ENCODE peak calls at places on chromosomes 3 and 15, in four cellular contexts. X is endothelial cell of umbilical vein, M is tibial artery, P is right atrium auricular region. U is an unnamed sample.

GRCh38 chr3:136069933-136070332 is 104.4 kb downstream of the PPP2R3A start:
- DNase-seq in M (no peak), P (no peak), X (no peak), U (no peak)

GRCh38 chr3:46700772-46701171 is 420 bp upstream of the TMIE start:
- DNase-seq in P (no peak), M (no peak), X (no peak), U (no peak)

GRCh38 chr15:57887825-57888224 is 177.7 kb downstream of the ALDH1A2 start:
- DNase-seq in P (no peak), M (no peak), X (no peak), U (no peak)

GRCh38 chr3:57112206-57112605 is 51.7 kb downstream of the SPATA12 start:
- DNase-seq in M (no peak), P (no peak), X (no peak), U (no peak)

GRCh38 chr3:158267015-158267414 is 157.1 kb downstream of the RSRC1 start:
- DNase-seq in M (no peak), X (no peak), P (no peak), U (no peak)

GRCh38 chr3:140288575-140288974 is 353.6 kb downstream of the CLSTN2 start:
- DNase-seq in P (no peak), M (no peak), X (no peak), U (no peak)

GRCh38 chr3:14340960-14341708 is 61.3 kb upstream of the SLC6A6 start:
- DNase-seq in X (no peak), P (no peak), M (no peak), U (no peak)

GRCh38 chr3:159766563-159767185 is 222.0 kb upstream of the IL12A start:
- DNase-seq in X (peak; percentile 55), M (no peak), P (no peak), U (peak; percentile 75)

GRCh38 chr3:187020376-187020775 is 90.0 kb downstream of the ST6GAL1 start:
- DNase-seq in P (peak; percentile 7), X (no peak), M (no peak), U (no peak)

DNA sequence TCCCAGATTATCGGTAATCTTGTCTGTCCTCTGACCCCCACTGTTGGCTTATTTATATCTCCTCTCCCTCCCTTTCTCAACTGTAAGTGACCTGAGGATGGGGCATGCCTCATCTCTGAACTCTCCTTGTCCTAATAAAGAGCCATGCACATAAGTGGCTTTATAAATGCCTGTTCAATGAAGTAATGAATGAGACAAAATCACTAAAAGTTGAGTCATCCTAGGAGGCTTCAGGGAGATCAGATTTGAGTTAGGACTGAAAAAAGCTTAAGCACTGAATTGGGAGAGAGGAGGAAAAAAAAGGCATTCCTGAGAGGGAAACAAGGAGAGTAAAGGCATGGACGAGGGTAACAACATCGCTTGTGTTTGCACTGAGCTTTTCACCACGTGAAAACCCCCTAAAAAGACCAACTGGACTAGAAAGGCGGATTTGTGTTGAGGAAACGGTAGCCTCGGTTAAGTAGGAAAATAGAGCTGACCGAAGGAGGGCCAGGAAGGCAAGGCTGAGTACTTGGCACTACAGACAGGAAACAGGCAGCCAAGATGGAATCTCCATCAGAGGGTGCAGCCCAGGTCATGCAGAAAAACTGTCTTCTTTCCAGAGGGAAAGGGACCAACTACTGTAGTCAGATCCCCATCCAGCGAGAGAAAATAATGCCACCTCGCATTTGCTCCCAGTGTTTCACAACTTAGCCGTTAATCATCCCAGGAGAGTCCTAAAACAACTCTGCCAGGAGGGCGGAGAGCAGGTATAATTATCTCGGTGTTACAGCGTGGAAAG is 77.5 kb downstream of the MYO1E start:
- DNase-seq in X (peak; percentile 83), M (peak; percentile 53), P (no peak), U (peak; percentile 76)
- H3K27ac ChIP-seq in X (peak overlapping the region; percentile 89), M (peak overlapping the region; percentile 51), P (peak overlapping the region; percentile 57), U (peak overlapping the region; percentile 88)

GRCh38 chr3:184354121-184354728 is 7.2 kb downstream of the CLCN2 start:
- DNase-seq in X (peak; percentile 37), M (no peak), P (no peak), U (no peak)
- H3K36me3 ChIP-seq in X (peaks cover 3% of the 10 kb centered on the region), M (peaks cover 42% of the 10 kb centered on the region), P (no peaks in the 10 kb centered on the region), U (peaks cover 10% of the 10 kb centered on the region)

GRCh38 chr3:197494366-197495058 is 61.3 kb downstream of the BDH1 start:
- DNase-seq in M (no peak), X (no peak), P (no peak), U (no peak)

GRCh38 chr3:197491478-197491877 is 64.3 kb downstream of the BDH1 start:
- DNase-seq in X (no peak), M (no peak), P (no peak), U (no peak)

GRCh38 chr3:197491923-197492664 is 63.7 kb downstream of the BDH1 start:
- DNase-seq in M (no peak), P (no peak), X (no peak), U (no peak)

GRCh38 chr3:197495059-197495455 is 60.7 kb downstream of the BDH1 start:
- DNase-seq in M (no peak), P (no peak), X (peak; percentile 33), U (no peak)

DNA sequence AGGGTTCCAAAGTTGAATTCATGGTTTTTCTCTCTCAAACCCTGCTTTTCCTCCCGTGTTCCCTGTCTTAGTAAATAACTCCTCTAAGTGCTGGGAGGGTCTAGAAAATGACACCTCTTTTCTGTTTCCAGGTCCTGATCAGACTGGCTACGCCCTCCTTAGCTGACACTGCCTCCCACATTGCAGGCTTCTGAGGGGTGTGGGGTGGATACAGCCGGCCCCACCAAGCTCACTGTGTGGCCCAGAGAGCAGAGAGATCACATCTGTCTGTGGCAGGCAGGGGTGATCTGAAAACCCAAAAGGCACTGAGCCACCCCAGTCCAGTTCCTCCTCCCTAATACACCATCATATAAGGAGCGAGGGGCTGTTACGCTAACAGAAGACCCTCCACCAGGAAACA is 62.7 kb downstream of the BDH1 start:
- DNase-seq in X (no peak), P (no peak), M (no peak), U (no peak)
- H3K27ac ChIP-seq in X (no peak overlapping the region), P (no peak overlapping the region), M (no peak overlapping the region), U (no peak overlapping the region)

DNA sequence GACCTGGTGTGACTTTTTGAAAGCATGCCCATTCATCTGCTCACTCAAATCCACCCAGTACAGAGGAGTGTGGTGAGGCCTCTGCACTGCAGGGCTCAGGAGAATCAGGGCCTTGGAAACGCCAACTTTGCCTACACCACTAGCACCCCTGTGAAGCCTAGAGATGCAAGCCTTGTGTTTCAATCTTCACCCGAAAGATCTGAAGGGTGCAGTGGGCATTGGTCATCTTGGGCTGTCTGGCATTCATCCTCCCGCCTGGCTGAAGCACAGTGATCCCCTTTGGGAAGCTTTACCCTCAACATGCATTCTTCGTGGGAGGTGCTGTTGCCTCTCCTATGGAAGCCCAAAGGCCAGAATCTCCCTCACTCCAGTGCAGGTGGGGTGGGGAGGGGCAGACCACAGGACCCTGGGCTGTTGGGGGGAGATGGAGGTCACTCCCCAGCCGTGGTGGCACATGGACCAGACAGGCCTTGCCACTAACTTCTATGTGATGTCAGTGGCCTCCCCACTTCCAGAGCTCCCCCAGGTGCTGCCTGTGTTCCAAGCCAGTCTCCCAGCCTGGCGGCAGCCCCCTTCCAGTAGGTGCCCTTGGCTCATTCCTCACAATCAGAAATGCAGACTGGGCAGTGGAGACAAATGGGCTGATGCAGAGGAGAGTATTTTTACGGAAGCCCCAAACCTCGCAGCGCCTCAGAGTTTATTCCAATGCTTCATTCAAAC is 92.5 kb downstream of the ADAMTS17 start:
- DNase-seq in X (no peak), M (no peak), P (no peak), U (no peak)
- H3K36me3 ChIP-seq in X (no peaks in the 10 kb centered on the region), M (no peaks in the 10 kb centered on the region), P (no peaks in the 10 kb centered on the region), U (no peaks in the 10 kb centered on the region)

GRCh38 chr15:101650145-101650544 is 2.0 kb downstream of the TM2D3 start:
- DNase-seq in M (no peak), X (no peak), P (no peak), U (no peak)
- H3K27ac ChIP-seq in M (no peak overlapping the region), X (no peak overlapping the region), P (no peak overlapping the region), U (no peak overlapping the region)